ENCODE peak calls at places on chromosomes 11 and 22, in four cellular contexts. One of them, this sample, is unnamed.

GRCh38 chr11:116420770-116421528 is 351.8 kb downstream of the BUD13 start:
- DNase-seq in stimulated activated CD8-positive, alpha-beta memory T cell treated with anti-CD3 and anti-CD28 coated beads, Interleukin-12 subunit alpha, Interleukin-12 subunit beta, amount 100 ng/mL, for 4 hours: no peak
- DNase-seq in amniotic stem cell: no peak
- DNase-seq in gastrocnemius medialis: no peak
- DNase-seq in this sample: no peak

GRCh38 chr22:49966716-49967332 is 6.3 kb downstream of the PIM3 start:
- DNase-seq in gastrocnemius medialis: peak; percentile 76
- DNase-seq in amniotic stem cell: no peak
- DNase-seq in stimulated activated CD8-positive, alpha-beta memory T cell treated with anti-CD3 and anti-CD28 coated beads, Interleukin-12 subunit alpha, Interleukin-12 subunit beta, amount 100 ng/mL, for 4 hours: no peak
- DNase-seq in this sample: peak; percentile 90

GRCh38 chr11:46948378-46949131 is 12.0 kb downstream of the CSTPP1 start:
- DNase-seq in stimulated activated CD8-positive, alpha-beta memory T cell treated with anti-CD3 and anti-CD28 coated beads, Interleukin-12 subunit alpha, Interleukin-12 subunit beta, amount 100 ng/mL, for 4 hours: no peak
- DNase-seq in gastrocnemius medialis: no peak
- DNase-seq in amniotic stem cell: peak; percentile 53
- DNase-seq in this sample: no peak

GRCh38 chr11:117315285-117316196 is 515 bp downstream of the BACE1 start:
- DNase-seq in stimulated activated CD8-positive, alpha-beta memory T cell treated with anti-CD3 and anti-CD28 coated beads, Interleukin-12 subunit alpha, Interleukin-12 subunit beta, amount 100 ng/mL, for 4 hours: no peak
- DNase-seq in amniotic stem cell: no peak
- DNase-seq in gastrocnemius medialis: no peak
- DNase-seq in this sample: no peak

GRCh38 chr11:33894402-33894754 is 2.5 kb upstream of the LMO2 start:
- DNase-seq in amniotic stem cell: no peak
- DNase-seq in gastrocnemius medialis: no peak
- DNase-seq in stimulated activated CD8-positive, alpha-beta memory T cell treated with anti-CD3 and anti-CD28 coated beads, Interleukin-12 subunit alpha, Interleukin-12 subunit beta, amount 100 ng/mL, for 4 hours: no peak
- DNase-seq in this sample: no peak

GRCh38 chr11:9617960-9618359 is 44.5 kb downstream of the WEE1 start:
- DNase-seq in gastrocnemius medialis: no peak
- DNase-seq in stimulated activated CD8-positive, alpha-beta memory T cell treated with anti-CD3 and anti-CD28 coated beads, Interleukin-12 subunit alpha, Interleukin-12 subunit beta, amount 100 ng/mL, for 4 hours: no peak
- DNase-seq in amniotic stem cell: peak; percentile 63
- DNase-seq in this sample: no peak

GRCh38 chr11:67700548-67701262 is 26.3 kb upstream of the ALDH3B2 start:
- DNase-seq in amniotic stem cell: no peak
- DNase-seq in gastrocnemius medialis: no peak
- DNase-seq in stimulated activated CD8-positive, alpha-beta memory T cell treated with anti-CD3 and anti-CD28 coated beads, Interleukin-12 subunit alpha, Interleukin-12 subunit beta, amount 100 ng/mL, for 4 hours: no peak
- DNase-seq in this sample: no peak

GRCh38 chr22:50444663-50445062 is 30.2 kb downstream of the SBF1 start:
- DNase-seq in stimulated activated CD8-positive, alpha-beta memory T cell treated with anti-CD3 and anti-CD28 coated beads, Interleukin-12 subunit alpha, Interleukin-12 subunit beta, amount 100 ng/mL, for 4 hours: no peak
- DNase-seq in gastrocnemius medialis: no peak
- DNase-seq in amniotic stem cell: no peak
- DNase-seq in this sample: no peak

GRCh38 chr11:68525320-68525719 is 64.8 kb downstream of the PPP6R3 start:
- DNase-seq in amniotic stem cell: no peak
- DNase-seq in stimulated activated CD8-positive, alpha-beta memory T cell treated with anti-CD3 and anti-CD28 coated beads, Interleukin-12 subunit alpha, Interleukin-12 subunit beta, amount 100 ng/mL, for 4 hours: no peak
- DNase-seq in gastrocnemius medialis: no peak
- DNase-seq in this sample: no peak

GRCh38 chr22:21052715-21053459 is 7.1 kb downstream of the LRRC74B start:
- DNase-seq in gastrocnemius medialis: no peak
- DNase-seq in amniotic stem cell: no peak
- DNase-seq in stimulated activated CD8-positive, alpha-beta memory T cell treated with anti-CD3 and anti-CD28 coated beads, Interleukin-12 subunit alpha, Interleukin-12 subunit beta, amount 100 ng/mL, for 4 hours: no peak
- DNase-seq in this sample: no peak

GRCh38 chr22:27778299-27779090 is 23.1 kb downstream of the MN1 start:
- DNase-seq in stimulated activated CD8-positive, alpha-beta memory T cell treated with anti-CD3 and anti-CD28 coated beads, Interleukin-12 subunit alpha, Interleukin-12 subunit beta, amount 100 ng/mL, for 4 hours: no peak
- DNase-seq in gastrocnemius medialis: no peak
- DNase-seq in amniotic stem cell: no peak
- DNase-seq in this sample: no peak

GRCh38 chr11:93570759-93571413 is 27.7 kb upstream of the SMCO4 start:
- DNase-seq in amniotic stem cell: peak; percentile 18
- DNase-seq in stimulated activated CD8-positive, alpha-beta memory T cell treated with anti-CD3 and anti-CD28 coated beads, Interleukin-12 subunit alpha, Interleukin-12 subunit beta, amount 100 ng/mL, for 4 hours: no peak
- DNase-seq in gastrocnemius medialis: peak; percentile 41
- DNase-seq in this sample: no peak

GRCh38 chr11:540583-541432 is 3.5 kb downstream of the LRRC56 start:
- DNase-seq in stimulated activated CD8-positive, alpha-beta memory T cell treated with anti-CD3 and anti-CD28 coated beads, Interleukin-12 subunit alpha, Interleukin-12 subunit beta, amount 100 ng/mL, for 4 hours: no peak
- DNase-seq in gastrocnemius medialis: no peak
- DNase-seq in amniotic stem cell: no peak
- DNase-seq in this sample: peak; percentile 53

GRCh38 chr11:124644426-124645280 is 22.0 kb downstream of the TBRG1 start:
- DNase-seq in amniotic stem cell: peak; percentile 46
- DNase-seq in gastrocnemius medialis: peak; percentile 31
- DNase-seq in stimulated activated CD8-positive, alpha-beta memory T cell treated with anti-CD3 and anti-CD28 coated beads, Interleukin-12 subunit alpha, Interleukin-12 subunit beta, amount 100 ng/mL, for 4 hours: no peak
- DNase-seq in this sample: peak; percentile 64

GRCh38 chr11:133947298-133947905 is 9.4 kb downstream of the IGSF9B start:
- DNase-seq in gastrocnemius medialis: no peak
- DNase-seq in stimulated activated CD8-positive, alpha-beta memory T cell treated with anti-CD3 and anti-CD28 coated beads, Interleukin-12 subunit alpha, Interleukin-12 subunit beta, amount 100 ng/mL, for 4 hours: no peak
- DNase-seq in amniotic stem cell: peak; percentile 41
- DNase-seq in this sample: peak; percentile 64

GRCh38 chr11:65184146-65184545 is 2.4 kb downstream of the CAPN1 start:
- DNase-seq in gastrocnemius medialis: no peak
- DNase-seq in amniotic stem cell: no peak
- DNase-seq in stimulated activated CD8-positive, alpha-beta memory T cell treated with anti-CD3 and anti-CD28 coated beads, Interleukin-12 subunit alpha, Interleukin-12 subunit beta, amount 100 ng/mL, for 4 hours: no peak
- DNase-seq in this sample: no peak

GRCh38 chr11:60947666-60948065 is 4.3 kb downstream of the SLC15A3 start:
- DNase-seq in stimulated activated CD8-positive, alpha-beta memory T cell treated with anti-CD3 and anti-CD28 coated beads, Interleukin-12 subunit alpha, Interleukin-12 subunit beta, amount 100 ng/mL, for 4 hours: no peak
- DNase-seq in gastrocnemius medialis: no peak
- DNase-seq in amniotic stem cell: no peak
- DNase-seq in this sample: no peak

GRCh38 chr11:19441752-19442553 is 201.2 kb upstream of the E2F8 start:
- DNase-seq in amniotic stem cell: peak; percentile 69
- DNase-seq in stimulated activated CD8-positive, alpha-beta memory T cell treated with anti-CD3 and anti-CD28 coated beads, Interleukin-12 subunit alpha, Interleukin-12 subunit beta, amount 100 ng/mL, for 4 hours: no peak
- DNase-seq in gastrocnemius medialis: no peak
- DNase-seq in this sample: no peak

GRCh38 chr11:56521955-56522354 is 21.1 kb downstream of the OR5M11 start:
- DNase-seq in amniotic stem cell: no peak
- DNase-seq in gastrocnemius medialis: no peak
- DNase-seq in stimulated activated CD8-positive, alpha-beta memory T cell treated with anti-CD3 and anti-CD28 coated beads, Interleukin-12 subunit alpha, Interleukin-12 subunit beta, amount 100 ng/mL, for 4 hours: no peak
- DNase-seq in this sample: no peak

GRCh38 chr11:117232022-117232878 is at the start of the genes PCSK7 and RNF214:
- DNase-seq in gastrocnemius medialis: peak; percentile 80
- DNase-seq in amniotic stem cell: peak; percentile 43
- DNase-seq in stimulated activated CD8-positive, alpha-beta memory T cell treated with anti-CD3 and anti-CD28 coated beads, Interleukin-12 subunit alpha, Interleukin-12 subunit beta, amount 100 ng/mL, for 4 hours: peak; percentile 69
- DNase-seq in this sample: peak; percentile 91

GRCh38 chr22:28989484-28989883 is 72.1 kb downstream of the C22orf31 start:
- DNase-seq in gastrocnemius medialis: no peak
- DNase-seq in stimulated activated CD8-positive, alpha-beta memory T cell treated with anti-CD3 and anti-CD28 coated beads, Interleukin-12 subunit alpha, Interleukin-12 subunit beta, amount 100 ng/mL, for 4 hours: no peak
- DNase-seq in amniotic stem cell: no peak
- DNase-seq in this sample: no peak

GRCh38 chr11:69839516-69839915 is 20.3 kb upstream of the FGF3 start:
- DNase-seq in stimulated activated CD8-positive, alpha-beta memory T cell treated with anti-CD3 and anti-CD28 coated beads, Interleukin-12 subunit alpha, Interleukin-12 subunit beta, amount 100 ng/mL, for 4 hours: no peak
- DNase-seq in gastrocnemius medialis: no peak
- DNase-seq in amniotic stem cell: no peak
- DNase-seq in this sample: no peak

GRCh38 chr11:64654958-64655541 is 64.0 kb downstream of the SLC22A12 start:
- DNase-seq in amniotic stem cell: no peak
- DNase-seq in stimulated activated CD8-positive, alpha-beta memory T cell treated with anti-CD3 and anti-CD28 coated beads, Interleukin-12 subunit alpha, Interleukin-12 subunit beta, amount 100 ng/mL, for 4 hours: no peak
- DNase-seq in gastrocnemius medialis: no peak
- DNase-seq in this sample: peak; percentile 62

GRCh38 chr11:101617735-101618332 is 34.0 kb upstream of the TRPC6 start:
- DNase-seq in gastrocnemius medialis: no peak
- DNase-seq in amniotic stem cell: no peak
- DNase-seq in stimulated activated CD8-positive, alpha-beta memory T cell treated with anti-CD3 and anti-CD28 coated beads, Interleukin-12 subunit alpha, Interleukin-12 subunit beta, amount 100 ng/mL, for 4 hours: no peak
- DNase-seq in this sample: no peak

GRCh38 chr11:80495116-80495515 is 1054.3 kb upstream of the TENM4 start:
- DNase-seq in amniotic stem cell: no peak
- DNase-seq in stimulated activated CD8-positive, alpha-beta memory T cell treated with anti-CD3 and anti-CD28 coated beads, Interleukin-12 subunit alpha, Interleukin-12 subunit beta, amount 100 ng/mL, for 4 hours: no peak
- DNase-seq in gastrocnemius medialis: no peak
- DNase-seq in this sample: no peak

GRCh38 chr11:57353461-57354251 is 15.5 kb downstream of the P2RX3 start:
- DNase-seq in amniotic stem cell: no peak
- DNase-seq in gastrocnemius medialis: no peak
- DNase-seq in stimulated activated CD8-positive, alpha-beta memory T cell treated with anti-CD3 and anti-CD28 coated beads, Interleukin-12 subunit alpha, Interleukin-12 subunit beta, amount 100 ng/mL, for 4 hours: no peak
- DNase-seq in this sample: no peak

GRCh38 chr11:62909107-62909894 is 11.9 kb downstream of the CHRM1 start:
- DNase-seq in gastrocnemius medialis: no peak
- DNase-seq in stimulated activated CD8-positive, alpha-beta memory T cell treated with anti-CD3 and anti-CD28 coated beads, Interleukin-12 subunit alpha, Interleukin-12 subunit beta, amount 100 ng/mL, for 4 hours: no peak
- DNase-seq in amniotic stem cell: no peak
- DNase-seq in this sample: peak; percentile 85